ENCODE peak calls at places on chromosomes 13 and 19, in six cellular contexts. Q, R, X, P, L and W are unnamed samples.

GRCh38 chr19:5271145-5271544 is 69.5 kb downstream of the PTPRS start:
- DNase-seq in Q (no peak), R (no peak), X (no peak), P (peak), L (no peak), W (no peak)

GRCh38 chr13:110308377-110309158 is 1.5 kb downstream of the COL4A2 start:
- DNase-seq in Q (no peak), R (no peak), X (no peak), P (no peak), L (peak), W (no peak)

GRCh38 chr19:34497112-34497805 is 15.7 kb downstream of the WTIP start:
- DNase-seq in Q (no peak), R (no peak), X (no peak), P (no peak), L (no peak), W (no peak)

GRCh38 chr19:18847516-18848463 is 16.0 kb downstream of the UPF1 start:
- DNase-seq in Q (no peak), R (no peak), X (no peak), P (no peak), L (peak), W (no peak)

GRCh38 chr19:43525836-43526771 is 897 bp downstream of the ETHE1 start:
- DNase-seq in Q (no peak), R (peak), X (peak), P (no peak), L (peak), W (no peak)

GRCh38 chr13:100513987-100514670 is 74.5 kb downstream of the GGACT start:
- DNase-seq in Q (no peak), R (no peak), X (no peak), P (no peak), L (no peak), W (no peak)

GRCh38 chr13:33696530-33696929 is 121.4 kb upstream of the RFC3 start:
- DNase-seq in Q (no peak), R (no peak), X (no peak), P (no peak), L (no peak), W (no peak)

GRCh38 chr13:27012482-27013197 is 159.0 kb downstream of the USP12 start:
- DNase-seq in Q (no peak), R (no peak), X (no peak), P (no peak), L (no peak), W (peak)

GRCh38 chr13:91247768-91248167 is 99.7 kb upstream of the MIR17HG start:
- DNase-seq in Q (no peak), R (no peak), X (no peak), P (no peak), L (peak), W (no peak)

DNA sequence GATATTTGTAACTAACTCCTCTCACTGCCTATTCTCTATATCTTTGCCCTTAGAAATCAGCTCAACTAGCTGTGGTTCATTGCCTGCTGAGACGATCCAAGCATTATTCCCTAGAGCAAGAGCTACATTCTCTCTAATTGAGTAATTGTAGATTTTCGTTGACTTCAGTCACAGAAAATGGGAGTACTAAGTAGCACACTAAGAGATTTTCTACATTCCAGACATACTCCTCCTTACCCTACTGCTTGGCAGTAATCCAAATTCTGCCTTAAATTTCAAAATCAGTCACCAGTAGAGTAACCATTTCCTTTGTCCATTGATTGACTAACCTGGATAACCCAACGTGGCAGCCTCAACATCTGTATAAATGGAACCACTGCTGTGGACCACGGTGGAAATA is 1786.8 kb downstream of the SLITRK5 start:
- DNase-seq in Q (no peak), R (no peak), X (no peak), P (no peak), L (no peak), W (no peak)
- TF ChIP-seq EP300 in Q (no peak), R (no peak), X (no peak), P (no peak), L (no peak), W (no peak)

GRCh38 chr13:30868806-30869470 is 37.1 kb upstream of the MEDAG start:
- DNase-seq in Q (no peak), R (no peak), X (no peak), P (no peak), L (no peak), W (no peak)

GRCh38 chr13:30870916-30871712 is 35.0 kb upstream of the MEDAG start:
- DNase-seq in Q (no peak), R (no peak), X (no peak), P (no peak), L (no peak), W (no peak)

GRCh38 chr13:30869491-30869890 is 36.6 kb upstream of the MEDAG start:
- DNase-seq in Q (no peak), R (no peak), X (no peak), P (no peak), L (no peak), W (no peak)

GRCh38 chr13:30871713-30872029 is 34.4 kb upstream of the MEDAG start:
- DNase-seq in Q (no peak), R (no peak), X (no peak), P (no peak), L (no peak), W (no peak)

GRCh38 chr13:30870049-30870884 is 35.8 kb upstream of the MEDAG start:
- DNase-seq in Q (peak), R (peak), X (peak), P (no peak), L (no peak), W (peak)
- TF ChIP-seq EP300 in Q (peak), R (no peak), X (peak), P (no peak), L (no peak), W (no peak)

GRCh38 chr13:31166591-31166990 is 4.9 kb upstream of the HSPH1 start:
- DNase-seq in Q (no peak), R (no peak), X (no peak), P (no peak), L (no peak), W (no peak)

GRCh38 chr13:31159306-31159705 is 2.4 kb downstream of the HSPH1 start:
- DNase-seq in Q (no peak), R (no peak), X (no peak), P (no peak), L (no peak), W (no peak)

GRCh38 chr13:31160857-31161582 is 684 bp downstream of the HSPH1 start:
- DNase-seq in Q (peak), R (peak), X (peak), P (no peak), L (peak), W (peak)

GRCh38 chr13:31161583-31162150 is at the start of gene HSPH1:
- DNase-seq in Q (peak), R (peak), X (peak), P (peak), L (peak), W (peak)

GRCh38 chr13:31162151-31163008 is 676 bp upstream of the HSPH1 start:
- DNase-seq in Q (peak), R (peak), X (peak), P (peak), L (peak), W (peak)
- TF ChIP-seq EP300 in Q (peak), R (no peak), X (no peak), P (no peak), L (peak), W (no peak)

GRCh38 chr19:1245468-1245867 is 2.9 kb upstream of the MIDN start:
- DNase-seq in Q (no peak), R (no peak), X (no peak), P (no peak), L (no peak), W (peak)

GRCh38 chr19:1244693-1245451 is 3.3 kb downstream of the ATP5F1D start:
- DNase-seq in Q (no peak), R (peak), X (peak), P (no peak), L (no peak), W (peak)

GRCh38 chr19:1247747-1248453 is 483 bp upstream of the MIDN start:
- DNase-seq in Q (no peak), R (peak), X (peak), P (no peak), L (peak), W (peak)

GRCh38 chr19:1243768-1244692 is 2.5 kb downstream of the ATP5F1D start:
- DNase-seq in Q (no peak), R (peak), X (peak), P (peak), L (peak), W (peak)

DNA sequence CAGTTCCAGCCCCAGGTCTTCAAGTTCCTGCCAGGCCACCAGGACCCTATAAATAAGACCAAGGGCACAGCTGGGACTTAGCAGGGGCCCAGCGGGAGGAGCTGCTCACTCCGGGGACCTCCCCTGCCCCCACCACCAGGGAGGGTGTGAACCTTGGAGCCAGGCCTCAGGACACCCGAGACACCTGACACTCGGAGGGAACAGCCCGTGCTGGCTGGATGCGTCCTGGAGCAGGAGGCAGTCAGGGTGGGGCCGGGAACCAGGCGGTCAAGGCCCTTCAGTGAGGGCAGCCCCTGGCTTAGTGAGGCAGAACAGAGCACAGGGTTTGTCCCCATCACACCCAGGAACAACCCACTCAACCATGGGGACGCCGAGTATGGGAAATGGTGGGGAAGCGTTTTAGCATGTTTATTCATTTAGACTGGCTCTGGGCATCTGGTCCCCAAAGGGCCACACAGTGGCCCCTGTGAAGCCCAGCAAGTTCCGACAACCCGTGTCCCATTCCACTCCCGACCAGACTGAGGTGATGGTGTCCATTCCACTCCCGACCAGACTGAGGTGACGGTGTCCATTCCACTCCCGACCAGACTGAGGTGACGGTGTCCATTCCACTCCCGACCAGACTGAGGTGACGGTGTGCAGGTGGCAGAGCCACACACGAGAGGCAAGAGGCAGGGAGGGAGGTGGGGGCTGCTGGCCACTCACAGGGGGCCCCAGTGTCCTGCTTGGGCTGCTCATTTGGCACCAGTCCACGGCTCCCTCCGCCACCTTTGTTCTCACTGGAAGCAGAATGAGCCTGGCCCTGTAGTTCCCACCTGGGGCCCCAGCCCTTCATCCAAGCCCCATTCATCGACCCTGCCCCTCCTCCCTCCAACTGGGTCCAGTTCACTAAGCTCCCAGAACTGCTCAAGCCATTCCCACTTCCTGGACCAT is 2.2 kb upstream of the MIDN start:
- DNase-seq in Q (no peak), R (peak), X (peak), P (no peak), L (no peak), W (peak)
- TF ChIP-seq EP300 in Q (peak), R (peak), X (peak), P (no peak), L (no peak), W (peak)

DNA sequence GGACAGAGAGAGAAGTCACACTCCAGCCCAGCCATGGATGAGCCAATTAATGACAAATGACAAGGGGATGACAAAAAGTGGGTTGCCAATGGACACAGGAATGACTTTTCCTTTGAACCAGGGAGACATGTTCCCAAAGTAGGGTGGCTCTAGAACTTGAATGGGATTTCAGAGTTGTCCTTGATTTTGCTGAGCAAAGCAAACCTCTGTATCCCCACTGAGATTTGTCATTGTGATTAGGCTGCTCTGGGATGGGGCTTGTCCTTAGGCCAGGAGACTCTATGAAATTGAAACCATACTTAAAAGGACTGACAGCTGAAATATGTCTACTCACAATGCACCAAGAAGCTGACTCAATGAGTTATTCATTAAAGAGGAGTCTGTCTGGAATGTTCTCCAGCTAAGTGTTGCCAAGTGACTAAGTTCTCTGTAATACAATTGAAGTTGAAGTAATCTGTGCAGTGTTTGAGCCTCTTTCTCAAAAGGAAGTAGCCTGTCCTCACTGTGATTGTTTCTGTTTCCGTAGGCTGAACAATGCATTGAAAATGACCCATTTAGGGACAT is 69.0 kb upstream of the PCDH9 start:
- DNase-seq in Q (no peak), R (no peak), X (no peak), P (no peak), L (no peak), W (no peak)
- TF ChIP-seq EP300 in Q (no peak), R (no peak), X (no peak), P (no peak), L (no peak), W (no peak)